ENCODE peak calls at places on chromosomes 16 and 17, in four cellular contexts. One of them, this sample, is unnamed.
A peak's percentile ranks its signal among the peaks of the same experiment; 100 is the strongest.

GRCh38 chr17:51745993-51746392 is 412.5 kb downstream of the CA10 start:
- DNase-seq in left ventricle myocardium inferior: no peak
- DNase-seq in aorta: no peak
- DNase-seq in NCI-H1092 treated with DMSO at 0.1 percent for 48 hours: no peak
- DNase-seq in this sample: no peak

GRCh38 chr16:229731-230281 is 557 bp upstream of the LUC7L start:
- DNase-seq in left ventricle myocardium inferior: no peak
- DNase-seq in aorta: no peak
- DNase-seq in NCI-H1092 treated with DMSO at 0.1 percent for 48 hours: no peak
- DNase-seq in this sample: no peak

GRCh38 chr17:56489980-56490379 is 103.5 kb upstream of the NOG start:
- DNase-seq in left ventricle myocardium inferior: no peak
- DNase-seq in aorta: no peak
- DNase-seq in NCI-H1092 treated with DMSO at 0.1 percent for 48 hours: peak; percentile 8
- DNase-seq in this sample: no peak

GRCh38 chr17:61700252-61700651 is 109.2 kb upstream of the NACA2 start:
- DNase-seq in left ventricle myocardium inferior: no peak
- DNase-seq in aorta: no peak
- DNase-seq in NCI-H1092 treated with DMSO at 0.1 percent for 48 hours: no peak
- DNase-seq in this sample: no peak

GRCh38 chr17:66192378-66192687 is 400 bp upstream of the CEP112 start:
- DNase-seq in left ventricle myocardium inferior: no peak
- DNase-seq in aorta: no peak
- DNase-seq in NCI-H1092 treated with DMSO at 0.1 percent for 48 hours: no peak
- DNase-seq in this sample: no peak

GRCh38 chr16:3787924-3788661 is 70.8 kb upstream of the TRAP1 start:
- DNase-seq in left ventricle myocardium inferior: no peak
- DNase-seq in aorta: no peak
- DNase-seq in NCI-H1092 treated with DMSO at 0.1 percent for 48 hours: no peak
- DNase-seq in this sample: no peak

GRCh38 chr17:63240106-63240505 is 206.0 kb downstream of the CYB561 start:
- DNase-seq in left ventricle myocardium inferior: no peak
- DNase-seq in aorta: no peak
- DNase-seq in NCI-H1092 treated with DMSO at 0.1 percent for 48 hours: no peak
- DNase-seq in this sample: no peak

GRCh38 chr16:3513892-3514600 is 13.2 kb downstream of the CLUAP1 start:
- DNase-seq in left ventricle myocardium inferior: no peak
- DNase-seq in aorta: no peak
- DNase-seq in NCI-H1092 treated with DMSO at 0.1 percent for 48 hours: no peak
- DNase-seq in this sample: no peak

GRCh38 chr17:72514888-72515287 is 394.1 kb downstream of the SOX9 start:
- DNase-seq in left ventricle myocardium inferior: peak; percentile 53
- DNase-seq in aorta: no peak
- DNase-seq in NCI-H1092 treated with DMSO at 0.1 percent for 48 hours: peak; percentile 59
- DNase-seq in this sample: no peak

GRCh38 chr16:65754799-65755691 is 611.4 kb upstream of the CDH5 start:
- DNase-seq in left ventricle myocardium inferior: no peak
- DNase-seq in aorta: no peak
- DNase-seq in NCI-H1092 treated with DMSO at 0.1 percent for 48 hours: no peak
- DNase-seq in this sample: no peak

GRCh38 chr17:40566027-40566426 is 755 bp upstream of the CCR7 start:
- DNase-seq in left ventricle myocardium inferior: no peak
- DNase-seq in aorta: no peak
- DNase-seq in NCI-H1092 treated with DMSO at 0.1 percent for 48 hours: no peak
- DNase-seq in this sample: no peak

GRCh38 chr16:84788968-84789371 is 30.8 kb upstream of the CRISPLD2 start:
- DNase-seq in left ventricle myocardium inferior: no peak
- DNase-seq in aorta: peak; percentile 63
- DNase-seq in NCI-H1092 treated with DMSO at 0.1 percent for 48 hours: no peak
- DNase-seq in this sample: no peak

GRCh38 chr16:85168732-85169256 is 56.5 kb upstream of the CIBAR2 start:
- DNase-seq in left ventricle myocardium inferior: peak; percentile 74
- DNase-seq in aorta: peak; percentile 90
- DNase-seq in NCI-H1092 treated with DMSO at 0.1 percent for 48 hours: peak; percentile 29
- DNase-seq in this sample: peak; percentile 80

GRCh38 chr16:53055603-53056527 is 1.1 kb downstream of the CHD9 start:
- DNase-seq in left ventricle myocardium inferior: no peak
- DNase-seq in aorta: no peak
- DNase-seq in NCI-H1092 treated with DMSO at 0.1 percent for 48 hours: no peak
- DNase-seq in this sample: peak; percentile 53

GRCh38 chr16:89033304-89033703 is 56.3 kb upstream of the CBFA2T3 start:
- DNase-seq in left ventricle myocardium inferior: no peak
- DNase-seq in aorta: peak; percentile 37
- DNase-seq in NCI-H1092 treated with DMSO at 0.1 percent for 48 hours: no peak
- DNase-seq in this sample: no peak

GRCh38 chr16:56671706-56672105 is 2.1 kb downstream of the MT1H start:
- DNase-seq in left ventricle myocardium inferior: no peak
- DNase-seq in aorta: no peak
- DNase-seq in NCI-H1092 treated with DMSO at 0.1 percent for 48 hours: no peak
- DNase-seq in this sample: no peak

GRCh38 chr16:4529085-4530060 is 9.2 kb downstream of the CDIP1 start:
- DNase-seq in left ventricle myocardium inferior: no peak
- DNase-seq in aorta: no peak
- DNase-seq in NCI-H1092 treated with DMSO at 0.1 percent for 48 hours: no peak
- DNase-seq in this sample: no peak

GRCh38 chr17:58693751-58694150 is 1.3 kb downstream of the RAD51C start:
- DNase-seq in left ventricle myocardium inferior: no peak
- DNase-seq in aorta: no peak
- DNase-seq in NCI-H1092 treated with DMSO at 0.1 percent for 48 hours: no peak
- DNase-seq in this sample: no peak

GRCh38 chr17:38730526-38731379 is 612 bp downstream of the CISD3 start:
- DNase-seq in left ventricle myocardium inferior: peak; percentile 84
- DNase-seq in aorta: peak; percentile 89
- DNase-seq in NCI-H1092 treated with DMSO at 0.1 percent for 48 hours: peak; percentile 84
- DNase-seq in this sample: peak; percentile 88

GRCh38 chr16:2194852-2195315 is 1.5 kb downstream of the CASKIN1 start:
- DNase-seq in left ventricle myocardium inferior: no peak
- DNase-seq in aorta: no peak
- DNase-seq in NCI-H1092 treated with DMSO at 0.1 percent for 48 hours: peak; percentile 74
- DNase-seq in this sample: no peak

GRCh38 chr17:45873728-45874127 is 20.6 kb upstream of the MAPT start:
- DNase-seq in left ventricle myocardium inferior: no peak
- DNase-seq in aorta: no peak
- DNase-seq in NCI-H1092 treated with DMSO at 0.1 percent for 48 hours: no peak
- DNase-seq in this sample: no peak

GRCh38 chr17:79036609-79037008 is 12.6 kb downstream of the C1QTNF1 start:
- DNase-seq in left ventricle myocardium inferior: no peak
- DNase-seq in aorta: peak; percentile 41
- DNase-seq in NCI-H1092 treated with DMSO at 0.1 percent for 48 hours: no peak
- DNase-seq in this sample: peak; percentile 81

GRCh38 chr17:56665864-56666263 is 72.4 kb downstream of the NOG start:
- DNase-seq in left ventricle myocardium inferior: no peak
- DNase-seq in aorta: no peak
- DNase-seq in NCI-H1092 treated with DMSO at 0.1 percent for 48 hours: no peak
- DNase-seq in this sample: no peak

GRCh38 chr16:87951550-87952538 is 610 bp downstream of the BANP start:
- DNase-seq in left ventricle myocardium inferior: no peak
- DNase-seq in aorta: peak; percentile 66
- DNase-seq in NCI-H1092 treated with DMSO at 0.1 percent for 48 hours: peak; percentile 40
- DNase-seq in this sample: no peak

GRCh38 chr16:59440502-59440901 is 706.4 kb upstream of the GOT2 start:
- DNase-seq in left ventricle myocardium inferior: no peak
- DNase-seq in aorta: no peak
- DNase-seq in NCI-H1092 treated with DMSO at 0.1 percent for 48 hours: no peak
- DNase-seq in this sample: no peak

GRCh38 chr17:50916026-50916707 is 50.0 kb upstream of the TOB1 start:
- DNase-seq in left ventricle myocardium inferior: no peak
- DNase-seq in aorta: no peak
- DNase-seq in NCI-H1092 treated with DMSO at 0.1 percent for 48 hours: no peak
- DNase-seq in this sample: no peak

GRCh38 chr16:30076276-30076791 is 540 bp downstream of the PPP4C start:
- DNase-seq in left ventricle myocardium inferior: no peak
- DNase-seq in aorta: peak; percentile 78
- DNase-seq in NCI-H1092 treated with DMSO at 0.1 percent for 48 hours: no peak
- DNase-seq in this sample: peak; percentile 70

GRCh38 chr16:9297437-9298113 is 206.1 kb downstream of the HAPSTR1 start:
- DNase-seq in left ventricle myocardium inferior: no peak
- DNase-seq in aorta: peak; percentile 75
- DNase-seq in NCI-H1092 treated with DMSO at 0.1 percent for 48 hours: no peak
- DNase-seq in this sample: peak; percentile 68

GRCh38 chr17:40243756-40244155 is 24.7 kb downstream of the WIPF2 start:
- DNase-seq in left ventricle myocardium inferior: no peak
- DNase-seq in aorta: no peak
- DNase-seq in NCI-H1092 treated with DMSO at 0.1 percent for 48 hours: no peak
- DNase-seq in this sample: no peak

GRCh38 chr17:72460711-72461110 is 339.9 kb downstream of the SOX9 start:
- DNase-seq in left ventricle myocardium inferior: no peak
- DNase-seq in aorta: no peak
- DNase-seq in NCI-H1092 treated with DMSO at 0.1 percent for 48 hours: no peak
- DNase-seq in this sample: no peak

GRCh38 chr16:68388124-68388523 is 60.2 kb downstream of the SMPD3 start:
- DNase-seq in left ventricle myocardium inferior: no peak
- DNase-seq in aorta: peak; percentile 65
- DNase-seq in NCI-H1092 treated with DMSO at 0.1 percent for 48 hours: no peak
- DNase-seq in this sample: no peak

GRCh38 chr17:77145635-77146632 is 5.2 kb downstream of the SEC14L1 start:
- DNase-seq in left ventricle myocardium inferior: peak; percentile 60
- DNase-seq in aorta: peak; percentile 80
- DNase-seq in NCI-H1092 treated with DMSO at 0.1 percent for 48 hours: no peak
- DNase-seq in this sample: peak; percentile 94

GRCh38 chr17:75959046-75959838 is 18.4 kb upstream of the FBF1 start:
- DNase-seq in left ventricle myocardium inferior: no peak
- DNase-seq in aorta: no peak
- DNase-seq in NCI-H1092 treated with DMSO at 0.1 percent for 48 hours: no peak
- DNase-seq in this sample: no peak

GRCh38 chr16:81645303-81645702 is 133.8 kb upstream of the PLCG2 start:
- DNase-seq in left ventricle myocardium inferior: peak; percentile 63
- DNase-seq in aorta: no peak
- DNase-seq in NCI-H1092 treated with DMSO at 0.1 percent for 48 hours: peak; percentile 94
- DNase-seq in this sample: peak; percentile 97

GRCh38 chr17:2054262-2054739 is 602 bp upstream of the HIC1 start:
- DNase-seq in left ventricle myocardium inferior: no peak
- DNase-seq in aorta: no peak
- DNase-seq in NCI-H1092 treated with DMSO at 0.1 percent for 48 hours: peak; percentile 42
- DNase-seq in this sample: no peak

GRCh38 chr17:21043296-21044232 is 753 bp upstream of the USP22 start:
- DNase-seq in left ventricle myocardium inferior: peak; percentile 99
- DNase-seq in aorta: peak; percentile 99
- DNase-seq in NCI-H1092 treated with DMSO at 0.1 percent for 48 hours: peak; percentile 93
- DNase-seq in this sample: peak; percentile 99